ENCODE peak calls at places on chromosomes 2 and 18, in nine cellular contexts. C, M, P, H, B, X, S, J and F are unnamed samples.
A peak's percentile ranks its signal among the peaks of the same experiment; 100 is the strongest.

GRCh38 chr2:36556847-36557246 is 41.1 kb downstream of the FEZ2 start:
- DNase-seq in C (no peak), M (no peak), P (no peak), H (no peak), B (no peak), X (no peak), S (no peak), J (peak; percentile 76), F (no peak)

GRCh38 chr2:68938938-68939337 is 13.8 kb downstream of the GKN2 start:
- DNase-seq in C (no peak), M (no peak), P (no peak), H (no peak), B (no peak), X (no peak), S (no peak), J (no peak), F (no peak)

GRCh38 chr2:34851804-34852203 is 1252.7 kb upstream of the FAM98A start:
- DNase-seq in C (no peak), M (no peak), P (no peak), H (no peak), B (no peak), X (no peak), S (no peak), J (no peak), F (no peak)

GRCh38 chr2:177031435-177032222 is 181.0 kb upstream of the HNRNPA3 start:
- DNase-seq in C (no peak), M (no peak), P (no peak), H (peak; percentile 46), B (no peak), X (no peak), S (no peak), J (no peak), F (no peak)

GRCh38 chr18:72941001-72941400 is 73.2 kb upstream of the NETO1 start:
- DNase-seq in C (no peak), M (no peak), P (no peak), H (no peak), B (no peak), X (no peak), S (no peak), J (no peak), F (no peak)

GRCh38 chr2:236498369-236498768 is 71.3 kb upstream of the ACKR3 start:
- DNase-seq in C (peak; percentile 49), M (no peak), P (no peak), H (no peak), B (no peak), X (no peak), S (no peak), J (peak; percentile 90), F (no peak)

GRCh38 chr2:232942831-232943230 is 70.2 kb downstream of the NGEF start:
- DNase-seq in C (no peak), M (no peak), P (no peak), H (no peak), B (no peak), X (no peak), S (no peak), J (no peak), F (no peak)

GRCh38 chr2:219486424-219486959 is 12.2 kb upstream of the GMPPA start:
- DNase-seq in C (peak; percentile 70), M (no peak), P (no peak), H (no peak), B (no peak), X (no peak), S (no peak), J (no peak), F (no peak)

GRCh38 chr2:45236268-45236667 is 227.0 kb upstream of the SIX2 start:
- DNase-seq in C (no peak), M (no peak), P (no peak), H (no peak), B (no peak), X (no peak), S (no peak), J (no peak), F (no peak)

GRCh38 chr2:48065096-48065495 is 158.8 kb upstream of the FBXO11 start:
- DNase-seq in C (no peak), M (no peak), P (no peak), H (no peak), B (no peak), X (no peak), S (no peak), J (no peak), F (no peak)

GRCh38 chr18:6672909-6673308 is 56.6 kb upstream of the ARHGAP28 start:
- DNase-seq in C (no peak), M (no peak), P (no peak), H (no peak), B (no peak), X (no peak), S (no peak), J (no peak), F (no peak)

GRCh38 chr2:64274399-64275173 is 130.4 kb upstream of the PELI1 start:
- DNase-seq in C (no peak), M (no peak), P (no peak), H (no peak), B (no peak), X (no peak), S (no peak), J (peak; percentile 36), F (no peak)

GRCh38 chr2:65076345-65076710 is 20.1 kb downstream of the CEP68 start:
- DNase-seq in C (no peak), M (no peak), P (no peak), H (no peak), B (no peak), X (no peak), S (no peak), J (peak; percentile 74), F (no peak)